ENCODE peak calls at places on chromosomes 11 and 22, in six cellular contexts. L is BJ; O is CD8-positive, alpha-beta T cell; Q is fibroblast of lung; F is neuronal stem cell; J is bronchial epithelial cell. B is an unnamed sample.

GRCh38 chr11:76314741-76315090 is 66.2 kb downstream of the THAP12 start:
- DNase-seq in Q (peak), L (no peak), J (peak), F (no peak), O (no peak), B (peak)

GRCh38 chr11:64661146-64661545 is 61.9 kb downstream of the NRXN2 start:
- DNase-seq in L (no peak), O (no peak), Q (peak), F (no peak), J (no peak), B (peak)

GRCh38 chr22:48104102-48104738 is 1341.8 kb downstream of the TBC1D22A start:
- DNase-seq in O (no peak), J (no peak), Q (no peak), L (no peak), F (no peak), B (no peak)

GRCh38 chr11:75760710-75761493 is 7.7 kb upstream of the DGAT2 start:
- DNase-seq in F (no peak), J (peak), O (no peak), L (no peak), Q (peak), B (peak)

GRCh38 chr11:2108675-2109481 is 30.3 kb downstream of the IGF2 start:
- DNase-seq in Q (no peak), O (no peak), J (no peak), F (no peak), L (no peak), B (no peak)

GRCh38 chr11:116833816-116834534 is 3.4 kb downstream of the APOA1 start:
- DNase-seq in L (no peak), J (no peak), F (no peak), O (no peak), Q (no peak), B (no peak)

GRCh38 chr11:123822022-123822421 is 15.9 kb upstream of the OR6M1 start:
- DNase-seq in F (no peak), Q (no peak), L (no peak), J (no peak), O (no peak), B (no peak)

GRCh38 chr11:74870485-74870884 is 78.4 kb downstream of the XRRA1 start:
- DNase-seq in F (no peak), Q (peak), J (peak), L (no peak), O (no peak), B (peak)

GRCh38 chr11:47688986-47689385 is 26.2 kb downstream of the AGBL2 start:
- DNase-seq in L (no peak), F (no peak), Q (no peak), O (no peak), J (no peak), B (no peak)

GRCh38 chr22:37077802-37078448 is 26.4 kb downstream of the KCTD17 start:
- DNase-seq in J (peak), F (peak), O (peak), L (no peak), Q (peak), B (peak)

GRCh38 chr11:93569496-93569895 is 26.3 kb upstream of the SMCO4 start:
- DNase-seq in F (no peak), L (no peak), Q (no peak), J (no peak), O (no peak), B (no peak)

GRCh38 chr11:78652866-78653265 is 78.2 kb upstream of the NARS2 start:
- DNase-seq in Q (no peak), F (no peak), L (no peak), O (peak), J (no peak), B (no peak)

GRCh38 chr11:57255618-57256017 is 18.6 kb upstream of the APLNR start:
- DNase-seq in L (no peak), F (no peak), J (peak), Q (no peak), O (no peak), B (peak)

GRCh38 chr11:126607374-126607773 is 251.9 kb downstream of the ST3GAL4 start:
- DNase-seq in Q (peak), L (no peak), J (peak), F (peak), O (no peak), B (peak)

GRCh38 chr11:17533341-17533740 is 10.9 kb downstream of the USH1C start:
- DNase-seq in L (no peak), Q (no peak), O (no peak), J (no peak), F (no peak), B (no peak)

GRCh38 chr22:39920134-39920743 is 19.4 kb downstream of the GRAP2 start:
- DNase-seq in F (no peak), J (no peak), Q (no peak), O (no peak), L (no peak), B (no peak)

GRCh38 chr22:25774575-25775026 is 32.6 kb downstream of the MYO18B start:
- DNase-seq in J (no peak), O (no peak), F (peak), Q (no peak), L (no peak), B (no peak)

GRCh38 chr22:20113551-20114310 is 2.2 kb upstream of the RANBP1 start:
- DNase-seq in J (no peak), L (no peak), Q (no peak), F (no peak), O (no peak), B (no peak)

GRCh38 chr22:30315962-30316576 is 10.7 kb downstream of the TBC1D10A start:
- DNase-seq in O (no peak), Q (no peak), J (no peak), L (no peak), F (no peak), B (no peak)

GRCh38 chr11:131883332-131883731 is 512.9 kb downstream of the NTM start:
- DNase-seq in L (no peak), Q (no peak), J (no peak), O (no peak), F (no peak), B (no peak)

GRCh38 chr22:19884954-19885751 is 30.5 kb upstream of the GNB1L start:
- DNase-seq in Q (no peak), J (no peak), O (no peak), F (no peak), L (no peak), B (no peak)

GRCh38 chr11:2293396-2294339 is 8.1 kb downstream of the C11orf21 start:
- DNase-seq in Q (no peak), J (no peak), L (no peak), F (no peak), O (peak), B (no peak)

GRCh38 chr22:50713571-50714056 is 24.4 kb upstream of the ACR start:
- DNase-seq in F (no peak), J (no peak), L (no peak), O (no peak), Q (no peak), B (no peak)

GRCh38 chr11:1922411-1923113 is 3.1 kb downstream of the TNNT3 start:
- DNase-seq in O (no peak), J (no peak), F (no peak), L (no peak), Q (no peak), B (no peak)

GRCh38 chr22:40325315-40325714 is 21.0 kb upstream of the ADSL start:
- DNase-seq in J (no peak), O (peak), L (no peak), Q (no peak), F (no peak), B (no peak)

GRCh38 chr11:132125855-132126841 is 755.7 kb downstream of the NTM start:
- DNase-seq in O (no peak), Q (peak), J (no peak), L (no peak), F (peak), B (peak)

GRCh38 chr11:115170133-115170815 is 333.9 kb downstream of the CADM1 start:
- DNase-seq in Q (no peak), O (no peak), F (peak), L (no peak), J (peak), B (peak)

GRCh38 chr11:77409046-77409445 is 64.8 kb downstream of the PAK1 start:
- DNase-seq in O (no peak), F (no peak), Q (no peak), L (no peak), J (no peak), B (no peak)

GRCh38 chr11:2089536-2090165 is 49.5 kb downstream of the IGF2 start:
- DNase-seq in O (peak), F (peak), J (peak), Q (peak), L (no peak), B (peak)

GRCh38 chr11:66126808-66127555 is 56.9 kb downstream of the PACS1 start:
- DNase-seq in O (peak), J (peak), Q (peak), F (no peak), L (peak), B (peak)

GRCh38 chr11:79512706-79513469 is 72.1 kb upstream of the TENM4 start:
- DNase-seq in Q (no peak), F (no peak), J (no peak), L (no peak), O (no peak), B (no peak)

GRCh38 chr22:21780259-21780658 is 44.7 kb upstream of the YPEL1 start:
- DNase-seq in L (no peak), J (no peak), F (no peak), Q (no peak), O (no peak), B (no peak)

GRCh38 chr22:24768537-24769374 is 5.8 kb downstream of the PIWIL3 start:
- DNase-seq in J (peak), F (peak), O (no peak), L (no peak), Q (peak), B (peak)

GRCh38 chr11:117510646-117511045 is 183.0 kb downstream of the CEP164 start:
- DNase-seq in J (no peak), F (no peak), Q (no peak), O (no peak), L (no peak), B (no peak)

GRCh38 chr11:97461044-97461880 is 1071.4 kb downstream of the JRKL start:
- DNase-seq in L (no peak), Q (no peak), J (no peak), F (no peak), O (no peak), B (no peak)
- H3K4me3 ChIP-seq in L (no peak), Q (no peak), J (no peak), F (no peak), O (no peak), B (no peak)

GRCh38 chr11:120931057-120931779 is 92.7 kb upstream of the TBCEL start:
- DNase-seq in J (no peak), L (no peak), O (no peak), F (no peak), Q (no peak), B (no peak)

GRCh38 chr11:120925944-120926343 is 98.0 kb upstream of the TBCEL start:
- DNase-seq in L (no peak), O (no peak), F (no peak), Q (no peak), J (no peak), B (no peak)

GRCh38 chr11:120929664-120930154 is 94.2 kb upstream of the TBCEL start:
- DNase-seq in F (peak), O (peak), Q (peak), L (no peak), J (peak), B (peak)

GRCh38 chr11:120929090-120929489 is 94.8 kb upstream of the TBCEL start:
- DNase-seq in J (no peak), O (no peak), F (no peak), L (no peak), Q (peak), B (no peak)

DNA sequence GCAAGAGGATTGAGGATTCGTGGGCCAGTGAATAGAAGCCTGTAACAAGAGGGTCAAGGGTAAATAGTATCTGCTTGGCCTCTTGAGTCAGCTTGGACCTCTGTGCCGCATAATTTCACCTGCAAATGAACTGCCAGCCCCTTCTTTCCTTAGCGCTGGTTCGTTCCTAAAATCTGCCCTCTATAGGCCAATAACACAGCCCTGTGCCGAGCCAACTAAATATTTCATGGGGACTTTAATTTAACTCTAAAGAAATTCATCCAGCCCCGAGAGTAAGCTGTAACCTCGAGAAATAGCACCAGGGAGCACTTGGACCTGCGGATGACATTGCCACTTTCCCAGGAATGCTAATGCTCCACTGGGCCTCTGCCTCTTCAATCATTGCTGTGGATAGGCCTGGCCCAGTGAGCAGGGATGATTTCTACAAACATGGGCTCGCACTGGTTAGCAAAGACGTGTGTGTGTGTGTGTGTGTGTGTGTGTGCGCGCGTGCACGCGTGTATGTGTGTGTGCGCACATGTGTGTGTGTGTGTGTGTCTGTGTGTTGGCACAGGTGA is 95.3 kb upstream of the TBCEL start:
- DNase-seq in O (no peak), L (no peak), F (no peak), J (no peak), Q (no peak), B (no peak)
- H3K4me3 ChIP-seq in O (no peak), L (no peak), F (no peak), J (no peak), Q (no peak), B (no peak)

GRCh38 chr11:134038897-134039470 is 29.9 kb upstream of the JAM3 start:
- DNase-seq in F (no peak), L (no peak), O (no peak), Q (peak), J (no peak), B (no peak)
- H3K4me3 ChIP-seq in F (no peak), L (no peak), O (no peak), Q (no peak), J (no peak), B (no peak)

DNA sequence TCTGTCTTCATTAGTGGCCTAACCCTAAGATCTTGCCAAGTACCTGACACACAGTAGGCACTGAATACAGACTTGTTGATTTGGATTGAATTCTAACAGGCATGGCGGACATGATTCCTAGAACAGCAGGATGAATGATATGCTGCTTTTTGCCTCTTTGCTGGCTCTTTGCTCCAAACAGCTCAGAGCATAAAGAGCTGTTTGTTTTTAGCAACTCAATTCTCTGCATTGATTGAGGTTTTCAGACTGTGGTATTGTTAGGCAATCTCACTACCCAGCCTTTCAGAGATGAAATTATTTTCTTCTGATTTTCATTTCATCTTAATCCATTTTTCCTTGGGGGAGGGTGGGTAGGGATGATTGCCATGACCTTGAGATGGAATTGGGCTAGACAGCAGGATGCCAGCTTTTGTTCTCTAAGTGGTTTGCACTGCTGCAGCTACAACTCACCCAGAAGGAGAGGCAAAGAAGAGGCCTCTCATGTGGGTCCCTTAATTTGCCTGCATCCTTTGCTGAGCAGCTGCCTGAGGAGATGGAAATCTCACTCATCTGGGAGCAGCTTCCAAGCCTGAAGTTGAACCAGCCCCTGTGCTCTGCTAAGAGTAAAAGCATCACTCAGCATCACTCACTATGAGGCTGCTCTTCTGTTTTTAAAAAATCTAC is 20.5 kb downstream of the COA4 start:
- DNase-seq in J (no peak), Q (no peak), F (no peak), L (no peak), O (no peak), B (no peak)
- H3K4me3 ChIP-seq in J (no peak), Q (no peak), F (no peak), L (no peak), O (no peak), B (no peak)

GRCh38 chr11:122093731-122094130 is 22.3 kb downstream of the BLID start:
- DNase-seq in Q (peak), J (peak), L (no peak), O (no peak), F (no peak), B (peak)

GRCh38 chr11:122097419-122098001 is 18.5 kb downstream of the BLID start:
- DNase-seq in L (no peak), J (peak), F (no peak), Q (peak), O (no peak), B (peak)

GRCh38 chr11:122099345-122100045 is 16.5 kb downstream of the BLID start:
- DNase-seq in F (no peak), L (no peak), J (peak), Q (peak), O (no peak), B (peak)

GRCh38 chr11:122098223-122098980 is 17.6 kb downstream of the BLID start:
- DNase-seq in J (peak), O (no peak), L (no peak), F (no peak), Q (no peak), B (peak)

GRCh38 chr11:122095950-122096942 is 19.8 kb downstream of the BLID start:
- DNase-seq in L (peak), J (no peak), F (no peak), Q (peak), O (no peak), B (no peak)
- H3K4me3 ChIP-seq in L (peak), J (no peak), F (no peak), Q (peak), O (no peak), B (no peak)

GRCh38 chr11:128908391-128909246 is 17.5 kb downstream of the KCNJ5 start:
- DNase-seq in J (peak), O (no peak), F (no peak), Q (peak), L (peak), B (peak)

GRCh38 chr11:128905345-128906184 is 14.4 kb downstream of the KCNJ5 start:
- DNase-seq in Q (peak), L (no peak), J (peak), F (no peak), O (peak), B (peak)

GRCh38 chr11:128904872-128905344 is 13.8 kb downstream of the KCNJ5 start:
- DNase-seq in O (no peak), L (no peak), J (no peak), Q (peak), F (no peak), B (no peak)

GRCh38 chr11:128904303-128904871 is 13.2 kb downstream of the KCNJ5 start:
- DNase-seq in F (no peak), L (no peak), Q (no peak), O (no peak), J (no peak), B (no peak)

GRCh38 chr11:128906185-128907065 is 15.3 kb downstream of the KCNJ5 start:
- DNase-seq in O (no peak), L (no peak), F (no peak), J (no peak), Q (no peak), B (no peak)
- H3K4me3 ChIP-seq in O (peak), L (no peak), F (no peak), J (peak), Q (no peak), B (peak)

GRCh38 chr11:10091314-10092045 is 202.5 kb downstream of the SBF2 start:
- DNase-seq in F (no peak), J (no peak), L (no peak), Q (peak), O (no peak), B (no peak)
- H3K4me3 ChIP-seq in F (no peak), J (no peak), L (no peak), Q (no peak), O (no peak), B (no peak)

B was measured in epithelial cell of esophagus.